ENCODE peak calls at places on chromosome 2, in ten cellular contexts. I is heart left ventricle; T is aorta; Z is mucosa of descending colon; A is A673; U is lung; K is effector memory CD8-positive, alpha-beta T cell; G is dorsolateral prefrontal cortex; J is CMK; Q is chondrocyte. N is an unnamed sample.

GRCh38 chr2:16005819-16006536 is 65.6 kb downstream of the MYCN start:
- DNase-seq in Q (no peak), A (peak; percentile 41), K (no peak), Z (no peak), G (no peak), J (peak; percentile 3), U (peak; percentile 36), T (peak; percentile 69), I (no peak), N (no peak)

GRCh38 chr2:179572544-179572943 is 288.9 kb downstream of the ZNF385B start:
- DNase-seq in I (no peak), A (no peak), Q (no peak), U (no peak), G (no peak), J (no peak), K (no peak), Z (no peak), T (no peak), N (no peak)

GRCh38 chr2:61478086-61478485 is 7.2 kb upstream of the USP34 start:
- DNase-seq in T (no peak), I (no peak), A (no peak), G (no peak), Q (no peak), J (no peak), Z (no peak), K (no peak), U (no peak), N (no peak)

GRCh38 chr2:228675042-228675441 is 493.6 kb upstream of the SPHKAP start:
- DNase-seq in K (no peak), T (no peak), Q (no peak), Z (no peak), I (peak; percentile 24), A (no peak), J (no peak), G (no peak), U (no peak), N (no peak)

GRCh38 chr2:131041402-131042160 is 51.7 kb downstream of the FAM168B start:
- DNase-seq in I (no peak), K (no peak), U (no peak), G (no peak), J (peak; percentile 9), A (no peak), Z (no peak), T (no peak), Q (no peak), N (no peak)

GRCh38 chr2:104944495-104944894 is 90.6 kb downstream of the POU3F3 start:
- DNase-seq in T (no peak), U (no peak), Q (no peak), I (no peak), A (peak; percentile 32), J (no peak), G (no peak), K (no peak), Z (no peak), N (no peak)

GRCh38 chr2:12717988-12718661 is 1.4 kb downstream of the TRIB2 start:
- DNase-seq in A (peak; percentile 65), J (no peak), I (peak; percentile 33), T (no peak), Q (no peak), K (peak; percentile 14), Z (peak; percentile 54), U (no peak), G (no peak), N (peak; percentile 34)

GRCh38 chr2:110973275-110973674 is 147.4 kb upstream of the BCL2L11 start:
- DNase-seq in A (no peak), T (no peak), U (peak; percentile 27), J (no peak), K (no peak), Q (no peak), G (no peak), I (no peak), Z (no peak), N (no peak)

GRCh38 chr2:29260151-29260772 is 145.0 kb downstream of the CLIP4 start:
- DNase-seq in A (peak; percentile 46), I (no peak), T (no peak), J (no peak), Z (no peak), K (no peak), U (no peak), Q (no peak), G (no peak), N (no peak)

GRCh38 chr2:27753744-27754588 is 17.6 kb upstream of the MRPL33 start:
- DNase-seq in K (peak; percentile 72), G (peak; percentile 52), U (peak; percentile 83), J (peak; percentile 44), A (peak; percentile 79), T (peak; percentile 89), Z (peak; percentile 83), Q (no peak), I (peak; percentile 82), N (peak; percentile 71)

GRCh38 chr2:96103388-96103705 is 13.0 kb downstream of the ADRA2B start:
- DNase-seq in G (no peak), I (no peak), U (no peak), T (peak; percentile 42), Q (peak; percentile 77), J (no peak), A (no peak), Z (no peak), K (no peak), N (peak; percentile 69)

GRCh38 chr2:66058675-66059074 is 376.2 kb upstream of the MEIS1 start:
- DNase-seq in G (no peak), I (no peak), Z (no peak), J (no peak), Q (no peak), T (no peak), U (no peak), A (no peak), K (no peak), N (no peak)

GRCh38 chr2:192749606-192750200 is 555.0 kb upstream of the TMEFF2 start:
- DNase-seq in T (no peak), A (peak; percentile 72), I (no peak), G (no peak), J (no peak), K (no peak), Q (no peak), U (no peak), Z (no peak), N (no peak)

GRCh38 chr2:235485362-235485761 is 8.5 kb upstream of the AGAP1 start:
- DNase-seq in T (no peak), A (no peak), U (no peak), J (no peak), Q (no peak), I (no peak), G (no peak), Z (no peak), K (no peak), N (no peak)

GRCh38 chr2:31137211-31138036 is 816 bp downstream of the GALNT14 start:
- DNase-seq in Q (no peak), Z (no peak), G (no peak), U (no peak), I (no peak), K (no peak), J (no peak), T (no peak), A (peak; percentile 54), N (no peak)

GRCh38 chr2:160747771-160748170 is 254.2 kb upstream of the RBMS1 start:
- DNase-seq in U (no peak), I (no peak), G (no peak), Q (no peak), J (no peak), T (no peak), Z (no peak), K (no peak), A (peak; percentile 51), N (no peak)

GRCh38 chr2:108943067-108943350 is 46.0 kb downstream of the EDAR start:
- DNase-seq in K (no peak), U (no peak), A (no peak), T (no peak), J (no peak), G (no peak), Q (no peak), I (no peak), Z (no peak), N (peak; percentile 3)

GRCh38 chr2:197159681-197160211 is 150.8 kb downstream of the ANKRD44 start:
- DNase-seq in Q (no peak), K (peak; percentile 9), U (no peak), J (no peak), A (peak; percentile 58), Z (no peak), T (no peak), I (no peak), G (no peak), N (no peak)

GRCh38 chr2:182933629-182934028 is 67.2 kb upstream of the FRZB start:
- DNase-seq in G (no peak), U (no peak), K (no peak), J (no peak), I (no peak), Z (no peak), T (no peak), Q (no peak), A (no peak), N (no peak)

GRCh38 chr2:124092685-124093084 is 67.6 kb downstream of the CNTNAP5 start:
- DNase-seq in J (no peak), Z (no peak), U (no peak), I (no peak), A (no peak), G (no peak), K (no peak), Q (no peak), T (no peak), N (no peak)

GRCh38 chr2:70111752-70112591 is 24.7 kb downstream of the PCBP1 start:
- DNase-seq in K (no peak), Q (peak; percentile 33), G (no peak), A (peak; percentile 46), Z (no peak), U (no peak), I (no peak), T (no peak), J (no peak), N (no peak)

GRCh38 chr2:241425368-241425767 is 69.3 kb downstream of the FARP2 start:
- DNase-seq in G (no peak), J (no peak), K (no peak), U (no peak), Q (no peak), A (no peak), T (no peak), Z (no peak), I (no peak), N (no peak)

GRCh38 chr2:164495491-164496223 is 125.6 kb downstream of the GRB14 start:
- DNase-seq in T (no peak), I (no peak), Z (no peak), Q (no peak), A (peak; percentile 64), J (no peak), U (no peak), K (no peak), G (peak; percentile 4), N (no peak)

GRCh38 chr2:109375131-109375561 is 238.6 kb downstream of the SEPTIN10 start:
- DNase-seq in T (no peak), Q (no peak), U (no peak), K (no peak), Z (no peak), J (no peak), A (no peak), G (no peak), I (no peak), N (no peak)

GRCh38 chr2:232903989-232904388 is 33.9 kb downstream of the SNORC start:
- DNase-seq in Q (no peak), A (no peak), K (no peak), J (no peak), G (no peak), Z (no peak), T (no peak), I (no peak), U (no peak), N (no peak)

GRCh38 chr2:46365913-46366674 is 68.9 kb downstream of the EPAS1 start:
- DNase-seq in T (no peak), I (no peak), Z (no peak), J (no peak), K (no peak), Q (no peak), A (no peak), U (no peak), G (no peak), N (no peak)

GRCh38 chr2:63494968-63495367 is 93.3 kb downstream of the WDPCP start:
- DNase-seq in Z (no peak), T (no peak), I (no peak), J (no peak), G (no peak), U (no peak), Q (no peak), A (no peak), K (no peak), N (no peak)